ENCODE peak calls at places on chromosome 5, in nine cellular contexts. V is AG08395; K is HT1080; B is GM23248; A is hypothalamus; D is frontal cortex; J is KBM-7; E is activated CD8-positive, alpha-beta T cell treated with anti-CD3 and anti-CD28 coated beads, Interleukin-2, amount 10 ng/mL, durations not matched to agents 7 days and 5 days; X is uterus. Z is an unnamed sample.

GRCh38 chr5:65809817-65810531 is 88.0 kb downstream of the NLN start:
- DNase-seq in A (peak), V (peak), X (peak), K (no peak), E (no peak), J (no peak), B (peak), D (no peak), Z (no peak)

GRCh38 chr5:156473271-156473935 is 146.4 kb downstream of the SGCD start:
- DNase-seq in V (peak), B (peak), A (no peak), E (no peak), D (no peak), X (no peak), K (peak), J (no peak), Z (peak)

GRCh38 chr5:40073927-40074326 is 605.8 kb upstream of the PTGER4 start:
- DNase-seq in X (no peak), B (no peak), J (no peak), D (no peak), K (no peak), V (no peak), A (no peak), E (no peak), Z (peak)

GRCh38 chr5:95284512-95285405 is at the start of gene MCTP1:
- DNase-seq in D (peak), J (peak), V (no peak), B (peak), K (peak), E (no peak), A (no peak), X (no peak), Z (peak)

GRCh38 chr5:178114325-178115135 is 1.2 kb downstream of the N4BP3 start:
- DNase-seq in E (peak), V (no peak), D (no peak), J (no peak), K (no peak), A (no peak), B (peak), X (no peak), Z (peak)

GRCh38 chr5:133460172-133460758 is 152.1 kb downstream of the FSTL4 start:
- DNase-seq in V (peak), B (peak), K (peak), J (peak), E (peak), X (no peak), A (no peak), D (no peak), Z (peak)

GRCh38 chr5:145946112-145946861 is 9.9 kb downstream of the SH3RF2 start:
- DNase-seq in D (no peak), V (peak), B (peak), E (peak), K (peak), X (no peak), J (no peak), A (no peak), Z (no peak)

GRCh38 chr5:83265318-83265717 is 188.0 kb downstream of the XRCC4 start:
- DNase-seq in A (no peak), J (no peak), B (no peak), D (no peak), V (no peak), E (no peak), X (no peak), K (no peak), Z (peak)

GRCh38 chr5:78373231-78373630 is 12.8 kb downstream of the SCAMP1 start:
- DNase-seq in A (no peak), V (no peak), B (no peak), J (no peak), E (no peak), K (no peak), D (no peak), X (no peak), Z (no peak)

GRCh38 chr5:109571785-109572184 is 117.9 kb upstream of the MAN2A1 start:
- DNase-seq in X (no peak), E (no peak), A (no peak), B (no peak), V (no peak), D (no peak), K (no peak), J (no peak), Z (no peak)

GRCh38 chr5:67465556-67466206 is 269.1 kb upstream of the CD180 start:
- DNase-seq in V (no peak), D (no peak), J (no peak), E (no peak), A (no peak), K (no peak), B (no peak), X (peak), Z (no peak)

GRCh38 chr5:134958755-134959154 is 9.0 kb upstream of the CATSPER3 start:
- DNase-seq in X (no peak), J (no peak), B (no peak), K (no peak), E (no peak), V (no peak), D (no peak), A (no peak), Z (no peak)

GRCh38 chr5:133526368-133526767 is 86.0 kb downstream of the FSTL4 start:
- DNase-seq in V (no peak), A (no peak), K (no peak), J (no peak), E (peak), B (no peak), X (no peak), D (no peak), Z (no peak)

Z was measured in NCI-H69.